ENCODE peak calls at places on chromosomes 16 and 17, in six cellular contexts. Y, C, D, B, I and E are unnamed samples.

GRCh38 chr17:42760652-42761581 is at the start of gene RAMP2:
- DNase-seq in Y (no peak), C (no peak), D (peak), B (no peak), I (no peak), E (no peak)

GRCh38 chr17:38613981-38614779 is 8.4 kb upstream of the SRCIN1 start:
- DNase-seq in Y (no peak), C (no peak), D (no peak), B (no peak), I (no peak), E (no peak)

GRCh38 chr17:60231691-60232090 is 81.9 kb downstream of the CA4 start:
- DNase-seq in Y (no peak), C (no peak), D (no peak), B (no peak), I (no peak), E (no peak)

GRCh38 chr16:17261197-17261858 is 209.4 kb downstream of the XYLT1 start:
- DNase-seq in Y (no peak), C (no peak), D (no peak), B (no peak), I (no peak), E (no peak)

GRCh38 chr17:74442670-74443515 is 11.0 kb downstream of the GPRC5C start:
- DNase-seq in Y (no peak), C (peak), D (no peak), B (no peak), I (no peak), E (peak)

GRCh38 chr16:56270828-56271227 is 79.5 kb downstream of the GNAO1 start:
- DNase-seq in Y (no peak), C (no peak), D (no peak), B (no peak), I (no peak), E (no peak)

GRCh38 chr17:32142038-32142856 is at the start of gene RHOT1:
- DNase-seq in Y (peak), C (peak), D (peak), B (peak), I (no peak), E (peak)

GRCh38 chr17:75440738-75441448 is 15.5 kb upstream of the TMEM94 start:
- DNase-seq in Y (no peak), C (no peak), D (no peak), B (no peak), I (no peak), E (no peak)

GRCh38 chr16:82681592-82681991 is 54.8 kb downstream of the CDH13 start:
- DNase-seq in Y (no peak), C (no peak), D (no peak), B (no peak), I (no peak), E (no peak)

GRCh38 chr17:45341389-45342158 is 24.8 kb upstream of the MAP3K14 start:
- DNase-seq in Y (no peak), C (no peak), D (peak), B (peak), I (peak), E (no peak)

GRCh38 chr17:54172654-54173316 is 350.1 kb downstream of the KIF2B start:
- DNase-seq in Y (no peak), C (peak), D (peak), B (no peak), I (no peak), E (no peak)

GRCh38 chr17:20202141-20202574 is 193.0 kb downstream of the SPECC1 start:
- DNase-seq in Y (no peak), C (no peak), D (no peak), B (no peak), I (no peak), E (no peak)

GRCh38 chr16:13436641-13437423 is 483.1 kb upstream of the ERCC4 start:
- DNase-seq in Y (no peak), C (peak), D (no peak), B (no peak), I (no peak), E (peak)

GRCh38 chr17:57572062-57572461 is 173.0 kb downstream of the CCDC182 start:
- DNase-seq in Y (no peak), C (no peak), D (no peak), B (no peak), I (no peak), E (no peak)

GRCh38 chr17:59623151-59623550 is 3.5 kb downstream of the CLTC start:
- DNase-seq in Y (no peak), C (no peak), D (no peak), B (no peak), I (no peak), E (no peak)

GRCh38 chr17:2222901-2223616 is 80.5 kb downstream of the SMG6 start:
- DNase-seq in Y (peak), C (no peak), D (no peak), B (no peak), I (no peak), E (no peak)

GRCh38 chr17:17419166-17419565 is 57.6 kb upstream of the MED9 start:
- DNase-seq in Y (no peak), C (no peak), D (no peak), B (no peak), I (no peak), E (no peak)

GRCh38 chr17:81465912-81466311 is 46.7 kb downstream of the ACTG1 start:
- DNase-seq in Y (no peak), C (no peak), D (no peak), B (no peak), I (no peak), E (no peak)

GRCh38 chr17:72117748-72118587 is 2.9 kb upstream of the SOX9 start:
- DNase-seq in Y (no peak), C (no peak), D (peak), B (no peak), I (no peak), E (no peak)

GRCh38 chr16:68286153-68287074 is 22.1 kb downstream of the SLC7A6 start:
- DNase-seq in Y (no peak), C (peak), D (no peak), B (no peak), I (no peak), E (peak)

GRCh38 chr17:20206068-20206467 is 196.9 kb downstream of the SPECC1 start:
- DNase-seq in Y (no peak), C (peak), D (no peak), B (no peak), I (no peak), E (no peak)

GRCh38 chr16:81405702-81406113 is 38.9 kb upstream of the CMIP start:
- DNase-seq in Y (no peak), C (no peak), D (no peak), B (peak), I (no peak), E (no peak)

GRCh38 chr16:15865742-15866141 is 8.9 kb upstream of the MYH11 start:
- DNase-seq in Y (no peak), C (no peak), D (no peak), B (no peak), I (no peak), E (no peak)